ENCODE peak calls at places on chromosomes 6 and 20, in eight cellular contexts. One of them, this sample, is unnamed.

GRCh38 chr6:21773199-21773974 is 179.8 kb downstream of the SOX4 start:
- DNase-seq in CD4-positive, alpha-beta memory T cell: no peak
- DNase-seq in cardiac muscle cell: no peak
- DNase-seq in HT1080: no peak
- DNase-seq in ovary: no peak
- DNase-seq in Right ventricle myocardium superior: no peak
- DNase-seq in CD8-positive, alpha-beta memory T cell: no peak
- DNase-seq in GM12865: no peak
- DNase-seq in this sample: no peak

GRCh38 chr20:52279667-52280180 is 88.1 kb upstream of the ZFP64 start:
- DNase-seq in CD4-positive, alpha-beta memory T cell: no peak
- DNase-seq in cardiac muscle cell: no peak
- DNase-seq in HT1080: no peak
- DNase-seq in ovary: no peak
- DNase-seq in Right ventricle myocardium superior: no peak
- DNase-seq in CD8-positive, alpha-beta memory T cell: no peak
- DNase-seq in GM12865: no peak
- DNase-seq in this sample: no peak

GRCh38 chr6:160750276-160750689 is 48.2 kb downstream of the PLG start:
- DNase-seq in CD4-positive, alpha-beta memory T cell: peak; percentile 1
- DNase-seq in cardiac muscle cell: peak; percentile 21
- DNase-seq in HT1080: no peak
- DNase-seq in ovary: no peak
- DNase-seq in Right ventricle myocardium superior: no peak
- DNase-seq in CD8-positive, alpha-beta memory T cell: no peak
- DNase-seq in GM12865: peak; percentile 71
- DNase-seq in this sample: no peak

GRCh38 chr6:21679761-21680265 is 86.3 kb downstream of the SOX4 start:
- DNase-seq in CD4-positive, alpha-beta memory T cell: no peak
- DNase-seq in cardiac muscle cell: no peak
- DNase-seq in HT1080: peak; percentile 45
- DNase-seq in ovary: no peak
- DNase-seq in Right ventricle myocardium superior: no peak
- DNase-seq in CD8-positive, alpha-beta memory T cell: no peak
- DNase-seq in GM12865: no peak
- DNase-seq in this sample: no peak

GRCh38 chr20:54138427-54138826 is 35.4 kb downstream of the CYP24A1 start:
- DNase-seq in CD4-positive, alpha-beta memory T cell: no peak
- DNase-seq in cardiac muscle cell: no peak
- DNase-seq in HT1080: no peak
- DNase-seq in ovary: no peak
- DNase-seq in Right ventricle myocardium superior: no peak
- DNase-seq in CD8-positive, alpha-beta memory T cell: no peak
- DNase-seq in GM12865: no peak
- DNase-seq in this sample: no peak

GRCh38 chr20:13105864-13106457 is 97.2 kb downstream of the SPTLC3 start:
- DNase-seq in CD4-positive, alpha-beta memory T cell: peak; percentile 14
- DNase-seq in cardiac muscle cell: peak; percentile 57
- DNase-seq in HT1080: peak; percentile 35
- DNase-seq in ovary: no peak
- DNase-seq in Right ventricle myocardium superior: no peak
- DNase-seq in CD8-positive, alpha-beta memory T cell: no peak
- DNase-seq in GM12865: peak; percentile 38
- DNase-seq in this sample: no peak

GRCh38 chr6:9139762-9140161 is 704.4 kb upstream of the SLC35B3 start:
- DNase-seq in CD4-positive, alpha-beta memory T cell: no peak
- DNase-seq in cardiac muscle cell: no peak
- DNase-seq in HT1080: peak; percentile 16
- DNase-seq in ovary: peak; percentile 33
- DNase-seq in Right ventricle myocardium superior: no peak
- DNase-seq in CD8-positive, alpha-beta memory T cell: no peak
- DNase-seq in GM12865: no peak
- DNase-seq in this sample: no peak

GRCh38 chr6:131015630-131016263 is 47.3 kb downstream of the EPB41L2 start:
- DNase-seq in CD4-positive, alpha-beta memory T cell: no peak
- DNase-seq in cardiac muscle cell: no peak
- DNase-seq in HT1080: no peak
- DNase-seq in ovary: no peak
- DNase-seq in Right ventricle myocardium superior: no peak
- DNase-seq in CD8-positive, alpha-beta memory T cell: no peak
- DNase-seq in GM12865: no peak
- DNase-seq in this sample: no peak

GRCh38 chr6:16851758-16852157 is 90.5 kb upstream of the ATXN1 start:
- DNase-seq in CD4-positive, alpha-beta memory T cell: no peak
- DNase-seq in cardiac muscle cell: no peak
- DNase-seq in HT1080: no peak
- DNase-seq in ovary: no peak
- DNase-seq in Right ventricle myocardium superior: no peak
- DNase-seq in CD8-positive, alpha-beta memory T cell: no peak
- DNase-seq in GM12865: peak; percentile 51
- DNase-seq in this sample: no peak

GRCh38 chr6:32952817-32953739 is at the start of gene HLA-DMA:
- DNase-seq in CD4-positive, alpha-beta memory T cell: peak; percentile 85
- DNase-seq in cardiac muscle cell: peak; percentile 79
- DNase-seq in HT1080: peak; percentile 91
- DNase-seq in ovary: peak; percentile 47
- DNase-seq in Right ventricle myocardium superior: peak; percentile 86
- DNase-seq in CD8-positive, alpha-beta memory T cell: peak; percentile 84
- DNase-seq in GM12865: peak; percentile 97
- DNase-seq in this sample: peak; percentile 45

GRCh38 chr6:33112148-33112547 is 36.4 kb downstream of the HLA-DPB1 start:
- DNase-seq in CD4-positive, alpha-beta memory T cell: peak; percentile 56
- DNase-seq in cardiac muscle cell: peak; percentile 77
- DNase-seq in HT1080: peak; percentile 55
- DNase-seq in ovary: no peak
- DNase-seq in Right ventricle myocardium superior: no peak
- DNase-seq in CD8-positive, alpha-beta memory T cell: no peak
- DNase-seq in GM12865: peak; percentile 72
- DNase-seq in this sample: no peak

GRCh38 chr6:63582579-63583231 is 10.4 kb downstream of the LOC128125822 start:
- DNase-seq in CD4-positive, alpha-beta memory T cell: no peak
- DNase-seq in cardiac muscle cell: no peak
- DNase-seq in HT1080: no peak
- DNase-seq in ovary: no peak
- DNase-seq in Right ventricle myocardium superior: no peak
- DNase-seq in CD8-positive, alpha-beta memory T cell: no peak
- DNase-seq in GM12865: no peak
- DNase-seq in this sample: no peak

GRCh38 chr20:59817846-59818245 is 115.6 kb downstream of the SYCP2 start:
- DNase-seq in CD4-positive, alpha-beta memory T cell: no peak
- DNase-seq in cardiac muscle cell: no peak
- DNase-seq in HT1080: no peak
- DNase-seq in ovary: no peak
- DNase-seq in Right ventricle myocardium superior: peak; percentile 9
- DNase-seq in CD8-positive, alpha-beta memory T cell: no peak
- DNase-seq in GM12865: no peak
- DNase-seq in this sample: no peak

GRCh38 chr6:42210551-42210950 is 7.1 kb downstream of the MRPS10 start:
- DNase-seq in CD4-positive, alpha-beta memory T cell: no peak
- DNase-seq in cardiac muscle cell: no peak
- DNase-seq in HT1080: no peak
- DNase-seq in ovary: no peak
- DNase-seq in Right ventricle myocardium superior: no peak
- DNase-seq in CD8-positive, alpha-beta memory T cell: no peak
- DNase-seq in GM12865: no peak
- DNase-seq in this sample: no peak

GRCh38 chr20:11168026-11168425 is 494.2 kb upstream of the JAG1 start:
- DNase-seq in CD4-positive, alpha-beta memory T cell: no peak
- DNase-seq in cardiac muscle cell: no peak
- DNase-seq in HT1080: peak; percentile 59
- DNase-seq in ovary: no peak
- DNase-seq in Right ventricle myocardium superior: no peak
- DNase-seq in CD8-positive, alpha-beta memory T cell: no peak
- DNase-seq in GM12865: no peak
- DNase-seq in this sample: no peak

GRCh38 chr6:127162808-127163207 is 44.3 kb downstream of the RSPO3 start:
- DNase-seq in CD4-positive, alpha-beta memory T cell: no peak
- DNase-seq in cardiac muscle cell: no peak
- DNase-seq in HT1080: no peak
- DNase-seq in ovary: no peak
- DNase-seq in Right ventricle myocardium superior: no peak
- DNase-seq in CD8-positive, alpha-beta memory T cell: no peak
- DNase-seq in GM12865: no peak
- DNase-seq in this sample: no peak

This sample was measured in anterior cingulate cortex.